ENCODE peak calls at places on chromosome 14, in six cellular contexts. I, L, X, N, T and W are unnamed samples.

GRCh38 chr14:37844614-37845013 is 249.2 kb downstream of the TTC6 start:
- DNase-seq in I (no peak), L (no peak), X (no peak), N (no peak), T (no peak), W (no peak)

GRCh38 chr14:20866963-20867362 is 24.2 kb upstream of the RNASE3 start:
- DNase-seq in I (no peak), L (peak), X (no peak), N (no peak), T (no peak), W (peak)

GRCh38 chr14:57729208-57730187 is 136.4 kb downstream of the SLC35F4 start:
- DNase-seq in I (no peak), L (no peak), X (no peak), N (no peak), T (no peak), W (peak)

GRCh38 chr14:86296173-86296572 is 766.2 kb downstream of the FLRT2 start:
- DNase-seq in I (peak), L (no peak), X (peak), N (no peak), T (no peak), W (no peak)

GRCh38 chr14:37165794-37166193 is 6.6 kb downstream of the SLC25A21 start:
- DNase-seq in I (no peak), L (no peak), X (no peak), N (no peak), T (no peak), W (no peak)

GRCh38 chr14:57889245-57889644 is 23.4 kb upstream of the SLC35F4 start:
- DNase-seq in I (no peak), L (no peak), X (no peak), N (no peak), T (no peak), W (no peak)

GRCh38 chr14:68661226-68662225 is 131.3 kb downstream of the ZFP36L1 start:
- DNase-seq in I (no peak), L (no peak), X (no peak), N (no peak), T (no peak), W (no peak)

GRCh38 chr14:91374897-91375747 is 42.5 kb downstream of the CCDC88C start:
- DNase-seq in I (no peak), L (no peak), X (no peak), N (peak), T (no peak), W (no peak)

GRCh38 chr14:49886523-49886922 is 6.4 kb upstream of the ARF6 start:
- DNase-seq in I (no peak), L (no peak), X (no peak), N (no peak), T (no peak), W (no peak)

GRCh38 chr14:61540931-61541330 is 154.4 kb upstream of the HIF1A start:
- DNase-seq in I (no peak), L (no peak), X (no peak), N (no peak), T (no peak), W (no peak)

GRCh38 chr14:63701614-63702291 is 26.1 kb downstream of the SGPP1 start:
- DNase-seq in I (no peak), L (no peak), X (no peak), N (no peak), T (no peak), W (no peak)

GRCh38 chr14:55302367-55302766 is 31.1 kb downstream of the FBXO34 start:
- DNase-seq in I (no peak), L (no peak), X (no peak), N (no peak), T (no peak), W (no peak)
- H3K14ac ChIP-seq in I (no peak), L (no peak), X (no peak), N (no peak), T (no peak), W (no peak)

GRCh38 chr14:24236689-24237462 is 4.1 kb downstream of the GMPR2 start:
- DNase-seq in I (no peak), L (no peak), X (no peak), N (no peak), T (no peak), W (no peak)
- H3K14ac ChIP-seq in I (no peak), L (no peak), X (no peak), N (no peak), T (no peak), W (no peak)

GRCh38 chr14:83909507-83909906 is 1620.4 kb upstream of the FLRT2 start:
- DNase-seq in I (peak), L (no peak), X (peak), N (no peak), T (no peak), W (no peak)
- H3K14ac ChIP-seq in I (no peak), L (no peak), X (no peak), N (no peak), T (no peak), W (no peak)

GRCh38 chr14:89415139-89415538 is 1.9 kb downstream of the FOXN3 start:
- DNase-seq in I (no peak), L (no peak), X (no peak), N (no peak), T (no peak), W (no peak)
- H3K14ac ChIP-seq in I (peak), L (no peak), X (no peak), N (no peak), T (no peak), W (no peak)